ENCODE peak calls at places on chromosome X, in six cellular contexts. V, J, Q, Z, H and F are unnamed samples.

GRCh38 chrX:47560179-47560830 is 700 bp upstream of the ARAF start:
- DNase-seq in V (no peak), J (no peak), Q (no peak), Z (no peak), H (no peak), F (no peak)

GRCh38 chrX:110086916-110087484 is 84.1 kb downstream of the TMEM164 start:
- DNase-seq in V (peak; percentile 95), J (peak; percentile 88), Q (no peak), Z (peak; percentile 7), H (peak; percentile 56), F (no peak)

GRCh38 chrX:107596651-107597050 is 31.7 kb upstream of the PRPS1 start:
- DNase-seq in V (peak; percentile 14), J (peak; percentile 13), Q (no peak), Z (no peak), H (no peak), F (no peak)

GRCh38 chrX:49291615-49292337 is 11.7 kb upstream of the GAGE10 start:
- DNase-seq in V (peak; percentile 25), J (peak; percentile 20), Q (peak; percentile 67), Z (peak; percentile 72), H (peak; percentile 9), F (peak; percentile 66)

GRCh38 chrX:119775517-119776238 is 15.8 kb downstream of the RPL39 start:
- DNase-seq in V (no peak), J (no peak), Q (no peak), Z (no peak), H (no peak), F (no peak)

GRCh38 chrX:97021680-97022079 is 138.0 kb downstream of the RPA4 start:
- DNase-seq in V (peak; percentile 41), J (peak; percentile 11), Q (no peak), Z (no peak), H (no peak), F (no peak)

GRCh38 chrX:136665258-136665900 is 17.4 kb downstream of the CD40LG start:
- DNase-seq in V (no peak), J (no peak), Q (no peak), Z (no peak), H (no peak), F (no peak)

GRCh38 chrX:47179221-47179927 is 14.3 kb upstream of the UBA1 start:
- DNase-seq in V (peak; percentile 43), J (peak; percentile 77), Q (no peak), Z (no peak), H (no peak), F (peak; percentile 64)

GRCh38 chrX:139563251-139563650 is 32.7 kb downstream of the F9 start:
- DNase-seq in V (peak; percentile 65), J (peak; percentile 17), Q (no peak), Z (no peak), H (no peak), F (no peak)

GRCh38 chrX:22699591-22700091 is 300.1 kb upstream of the DDX53 start:
- DNase-seq in V (peak; percentile 86), J (no peak), Q (no peak), Z (no peak), H (no peak), F (no peak)

GRCh38 chrX:105823092-105823454 is 734 bp downstream of the NRK start:
- DNase-seq in V (no peak), J (no peak), Q (no peak), Z (no peak), H (no peak), F (peak; percentile 36)

GRCh38 chrX:31500920-31501319 is 429.1 kb upstream of the FTHL17 start:
- DNase-seq in V (peak; percentile 78), J (no peak), Q (no peak), Z (no peak), H (no peak), F (no peak)

GRCh38 chrX:5113128-5113527 is 1115.5 kb downstream of the NLGN4X start:
- DNase-seq in V (peak; percentile 8), J (peak; percentile 4), Q (no peak), Z (peak; percentile 30), H (no peak), F (no peak)

GRCh38 chrX:150372756-150373155 is 9.6 kb downstream of the MAMLD1 start:
- DNase-seq in V (no peak), J (no peak), Q (no peak), Z (no peak), H (no peak), F (no peak)

GRCh38 chrX:150370589-150371312 is 7.6 kb downstream of the MAMLD1 start:
- DNase-seq in V (no peak), J (no peak), Q (no peak), Z (no peak), H (no peak), F (no peak)

GRCh38 chrX:150371877-150372276 is 8.8 kb downstream of the MAMLD1 start:
- DNase-seq in V (no peak), J (no peak), Q (no peak), Z (no peak), H (no peak), F (no peak)

GRCh38 chrX:150375243-150375642 is 12.1 kb downstream of the MAMLD1 start:
- DNase-seq in V (peak; percentile 6), J (no peak), Q (no peak), Z (no peak), H (no peak), F (no peak)

GRCh38 chrX:150372280-150372679 is 9.2 kb downstream of the MAMLD1 start:
- DNase-seq in V (no peak), J (no peak), Q (no peak), Z (no peak), H (no peak), F (no peak)
- H3K9ac ChIP-seq in V (no peak overlapping the region), J (no peak overlapping the region), Q (no peak overlapping the region), Z (no peak overlapping the region), H (no peak overlapping the region), F (no peak overlapping the region)

DNA sequence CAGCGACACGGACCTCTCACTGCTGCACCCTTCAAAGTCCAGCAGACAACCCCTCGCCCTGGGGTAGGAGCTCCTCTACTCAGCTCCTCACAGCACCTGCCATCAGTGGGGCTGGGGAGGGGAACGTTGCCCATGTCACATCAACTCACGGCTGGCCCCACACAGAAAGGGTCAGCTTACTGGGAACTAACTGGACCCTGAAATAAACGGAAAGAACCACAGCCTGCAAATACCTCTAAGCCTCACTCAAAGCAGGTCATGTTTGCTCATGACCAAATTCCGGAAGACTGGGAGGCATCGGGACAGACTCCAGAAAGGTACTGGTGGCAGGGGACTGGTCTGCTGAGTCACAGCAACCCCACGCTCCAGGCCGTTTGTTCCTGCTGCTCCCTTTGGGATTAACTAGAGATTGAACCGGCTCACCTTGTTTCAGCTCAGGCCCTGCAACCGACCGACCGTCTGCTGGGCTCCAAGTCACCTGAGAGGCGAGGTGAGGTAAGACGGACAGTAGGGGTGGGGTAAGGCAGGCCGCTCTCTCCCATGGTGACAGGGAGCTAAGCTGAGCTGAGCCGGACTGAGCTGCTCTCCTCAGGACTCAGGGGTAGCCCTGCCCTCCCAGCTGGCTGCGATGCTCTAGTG is 5.6 kb downstream of the G6PD start:
- DNase-seq in V (peak; percentile 56), J (peak; percentile 83), Q (no peak), Z (no peak), H (no peak), F (peak; percentile 85)
- H3K4me1 ChIP-seq in V (peaks cover 11% of the 10 kb centered on the region), J (peaks cover 29% of the 10 kb centered on the region), Q (no peaks in the 10 kb centered on the region), Z (no peaks in the 10 kb centered on the region), H (peaks cover 27% of the 10 kb centered on the region), F (peaks cover 5% of the 10 kb centered on the region)

GRCh38 chrX:23737413-23737812 is 5.7 kb downstream of the ACOT9 start:
- DNase-seq in V (peak; percentile 12), J (no peak), Q (no peak), Z (no peak), H (no peak), F (no peak)

GRCh38 chrX:23742174-23742692 is 843 bp downstream of the ACOT9 start:
- DNase-seq in V (peak; percentile 79), J (peak; percentile 59), Q (peak; percentile 35), Z (peak; percentile 36), H (peak; percentile 32), F (no peak)

GRCh38 chrX:23745786-23746185 is 2.7 kb upstream of the ACOT9 start:
- DNase-seq in V (no peak), J (no peak), Q (no peak), Z (no peak), H (no peak), F (no peak)

GRCh38 chrX:23742693-23743622 is at the start of gene ACOT9:
- DNase-seq in V (peak; percentile 96), J (peak; percentile 81), Q (peak; percentile 88), Z (peak; percentile 92), H (peak; percentile 60), F (peak; percentile 97)
- H3K9ac ChIP-seq in V (peak within 1 kb of the TSS; percentile 84), J (peak within 1 kb of the TSS; percentile 90), Q (peak within 1 kb of the TSS; percentile 54), Z (no peak within 1 kb of the TSS), H (peak within 1 kb of the TSS; percentile 94), F (peak within 1 kb of the TSS; percentile 71)

GRCh38 chrX:153883163-153883843 is 2.7 kb downstream of the L1CAM start:
- DNase-seq in V (no peak), J (no peak), Q (no peak), Z (no peak), H (no peak), F (peak; percentile 55)

GRCh38 chrX:153884136-153885076 is 1.6 kb downstream of the L1CAM start:
- DNase-seq in V (no peak), J (peak; percentile 31), Q (no peak), Z (no peak), H (no peak), F (peak; percentile 53)

GRCh38 chrX:153881281-153881680 is 4.7 kb downstream of the L1CAM start:
- DNase-seq in V (no peak), J (no peak), Q (no peak), Z (no peak), H (no peak), F (peak; percentile 61)

GRCh38 chrX:153882086-153882498 is 3.9 kb downstream of the L1CAM start:
- DNase-seq in V (no peak), J (peak; percentile 50), Q (no peak), Z (no peak), H (no peak), F (peak; percentile 61)

DNA sequence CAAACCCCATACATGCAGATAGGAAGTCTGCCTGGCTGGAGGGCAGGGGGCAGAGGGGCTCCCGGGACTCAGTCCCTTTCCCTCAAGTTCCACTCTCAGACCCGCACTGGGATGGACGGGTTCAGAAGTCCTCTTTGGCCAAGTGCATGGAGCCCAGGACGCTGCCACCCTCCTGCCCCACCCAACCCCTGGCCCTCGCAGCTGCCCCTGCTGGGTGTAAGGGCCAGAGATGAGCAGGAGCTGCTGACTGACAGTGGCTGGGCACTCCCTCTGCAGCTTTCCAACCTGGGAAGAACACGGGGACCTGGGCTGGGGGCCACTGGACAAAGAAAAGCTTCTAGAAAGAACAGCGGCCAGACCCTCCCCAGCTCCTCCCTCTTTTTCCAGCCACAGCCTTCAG is 3.4 kb downstream of the L1CAM start:
- DNase-seq in V (no peak), J (no peak), Q (no peak), Z (no peak), H (no peak), F (peak; percentile 54)
- H3K4me1 ChIP-seq in V (no peaks in the 10 kb centered on the region), J (peaks cover 31% of the 10 kb centered on the region), Q (no peaks in the 10 kb centered on the region), Z (peaks cover 17% of the 10 kb centered on the region), H (peaks cover 3% of the 10 kb centered on the region), F (peaks cover 2% of the 10 kb centered on the region)

DNA sequence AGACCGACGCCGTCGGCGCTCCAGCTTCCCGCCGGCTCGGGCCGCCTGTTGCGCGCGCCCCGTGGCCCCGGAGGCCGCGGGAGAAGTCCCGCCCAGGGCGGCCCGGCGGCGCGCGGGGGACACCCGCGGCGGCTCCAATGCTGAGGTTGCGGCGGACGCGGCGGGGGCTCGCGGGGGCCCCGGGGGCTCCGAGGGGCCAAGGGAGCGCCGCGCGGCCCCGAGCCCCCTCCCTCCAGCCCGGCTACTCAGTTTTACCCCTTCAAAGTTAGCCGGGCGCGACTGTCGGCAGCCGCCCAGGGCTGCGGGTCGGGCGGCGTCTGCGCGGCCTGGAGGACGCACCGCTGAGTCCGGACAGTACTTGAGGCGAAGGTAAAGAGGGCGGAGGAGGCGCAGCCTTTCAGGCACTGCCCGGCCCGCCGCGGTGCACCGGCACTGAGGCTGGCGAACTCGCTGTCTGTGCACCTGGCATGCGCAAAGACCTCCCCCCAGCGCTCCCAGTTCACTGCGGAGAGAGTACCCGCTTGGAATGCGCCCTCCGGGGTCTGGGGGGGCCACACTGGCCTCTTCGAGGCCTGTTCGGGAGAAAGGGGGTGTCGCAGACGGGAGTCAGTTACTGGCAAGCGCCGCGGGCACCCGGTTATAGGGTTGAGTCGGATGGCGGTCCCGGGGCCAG is 1.3 kb downstream of the PCDH19 start:
- DNase-seq in V (no peak), J (no peak), Q (no peak), Z (peak; percentile 55), H (no peak), F (peak; percentile 62)
- H3K9ac ChIP-seq in V (no peak overlapping the region), J (no peak overlapping the region), Q (no peak overlapping the region), Z (no peak overlapping the region), H (no peak overlapping the region), F (no peak overlapping the region)